ENCODE peak calls at places on chromosomes 16 and 17, in five cellular contexts. V, M, U, Z and D are unnamed samples.

GRCh38 chr16:3027983-3028715 is 4.3 kb downstream of the THOC6 start:
- DNase-seq in V (peak; percentile 93), M (peak; percentile 88), U (peak; percentile 90), Z (peak; percentile 73), D (peak; percentile 89)

GRCh38 chr17:77287432-77288068 is 146.8 kb downstream of the SEC14L1 start:
- DNase-seq in V (peak; percentile 64), M (no peak), U (no peak), Z (no peak), D (peak; percentile 86)

GRCh38 chr17:72151565-72152391 is 31.0 kb downstream of the SOX9 start:
- DNase-seq in V (peak; percentile 19), M (no peak), U (no peak), Z (no peak), D (no peak)

GRCh38 chr17:80773243-80773991 is 218.2 kb upstream of the CHMP6 start:
- DNase-seq in V (no peak), M (no peak), U (no peak), Z (no peak), D (peak; percentile 98)

GRCh38 chr17:72614871-72615626 is 477.4 kb downstream of the SLC39A11 start:
- DNase-seq in V (peak; percentile 70), M (no peak), U (no peak), Z (no peak), D (peak; percentile 4)

GRCh38 chr17:82974136-82974952 is 105.1 kb upstream of the METRNL start:
- DNase-seq in V (no peak), M (no peak), U (no peak), Z (no peak), D (no peak)

GRCh38 chr17:75412455-75413317 is 7.2 kb upstream of the GRB2 start:
- DNase-seq in V (peak; percentile 75), M (peak; percentile 79), U (peak; percentile 74), Z (peak; percentile 36), D (peak; percentile 77)

GRCh38 chr16:55488306-55488705 is 9.3 kb downstream of the MMP2 start:
- DNase-seq in V (no peak), M (no peak), U (no peak), Z (no peak), D (no peak)

GRCh38 chr17:29590979-29591736 is 1.7 kb upstream of the GIT1 start:
- DNase-seq in V (peak; percentile 56), M (no peak), U (peak; percentile 37), Z (no peak), D (peak; percentile 57)

GRCh38 chr16:38941-39892 is 14.2 kb downstream of the POLR3K start:
- DNase-seq in V (peak; percentile 76), M (no peak), U (peak; percentile 22), Z (no peak), D (no peak)

GRCh38 chr17:45705123-45706009 is 78.8 kb upstream of the CRHR1 start:
- DNase-seq in V (no peak), M (peak; percentile 2), U (no peak), Z (no peak), D (no peak)

GRCh38 chr16:3051009-3051408 is 4.6 kb downstream of the MMP25 start:
- DNase-seq in V (no peak), M (no peak), U (no peak), Z (no peak), D (no peak)

GRCh38 chr17:2022647-2023046 is 2.5 kb downstream of the RTN4RL1 start:
- DNase-seq in V (no peak), M (no peak), U (peak; percentile 17), Z (no peak), D (no peak)

GRCh38 chr17:37179893-37180292 is 195.9 kb upstream of the C17orf78 start:
- DNase-seq in V (no peak), M (no peak), U (no peak), Z (no peak), D (no peak)

GRCh38 chr17:20174588-20175265 is 165.6 kb downstream of the SPECC1 start:
- DNase-seq in V (no peak), M (no peak), U (no peak), Z (no peak), D (no peak)

GRCh38 chr17:64221679-64222078 is 41.4 kb downstream of the TEX2 start:
- DNase-seq in V (no peak), M (no peak), U (no peak), Z (no peak), D (no peak)

GRCh38 chr16:81987706-81988105 is 23.6 kb downstream of the SDR42E1 start:
- DNase-seq in V (peak; percentile 13), M (no peak), U (no peak), Z (no peak), D (no peak)

GRCh38 chr16:48081656-48082055 is 74.1 kb downstream of the ABCC12 start:
- DNase-seq in V (no peak), M (no peak), U (no peak), Z (no peak), D (no peak)

GRCh38 chr16:79169239-79169638 is 431.3 kb downstream of the MAF start:
- DNase-seq in V (peak; percentile 6), M (peak; percentile 25), U (no peak), Z (no peak), D (no peak)

GRCh38 chr16:3182608-3183444 is 5.2 kb upstream of the OR1F1 start:
- DNase-seq in V (no peak), M (peak; percentile 66), U (peak; percentile 40), Z (no peak), D (peak; percentile 69)

GRCh38 chr17:44130693-44131349 is 7.4 kb upstream of the HDAC5 start:
- DNase-seq in V (no peak), M (no peak), U (no peak), Z (no peak), D (no peak)

GRCh38 chr16:20968765-20969164 is 68.2 kb downstream of the LYRM1 start:
- DNase-seq in V (no peak), M (no peak), U (no peak), Z (no peak), D (no peak)

GRCh38 chr16:49048557-49048956 is 233.1 kb downstream of the CBLN1 start:
- DNase-seq in V (no peak), M (no peak), U (no peak), Z (no peak), D (no peak)

GRCh38 chr16:52812945-52813556 is 239.6 kb downstream of the CHD9NB start:
- DNase-seq in V (no peak), M (no peak), U (no peak), Z (no peak), D (no peak)

GRCh38 chr17:32519769-32520701 is 33.2 kb downstream of the CDK5R1 start:
- DNase-seq in V (peak; percentile 29), M (peak; percentile 28), U (peak; percentile 33), Z (no peak), D (peak; percentile 54)

GRCh38 chr16:10122026-10122425 is 60.2 kb downstream of the GRIN2A start:
- DNase-seq in V (no peak), M (no peak), U (no peak), Z (no peak), D (peak; percentile 30)

GRCh38 chr17:28744104-28744801 is 442 bp downstream of the TRAF4 start:
- DNase-seq in V (peak; percentile 80), M (peak; percentile 53), U (peak; percentile 69), Z (no peak), D (peak; percentile 24)

GRCh38 chr16:5649762-5650445 is 552.3 kb upstream of the EEF2KMT start:
- DNase-seq in V (no peak), M (no peak), U (no peak), Z (no peak), D (no peak)

GRCh38 chr17:17500999-17501605 is 4.9 kb upstream of the RASD1 start:
- DNase-seq in V (no peak), M (no peak), U (no peak), Z (no peak), D (no peak)

GRCh38 chr17:60817187-60817586 is 139.5 kb downstream of the BCAS3 start:
- DNase-seq in V (no peak), M (no peak), U (no peak), Z (no peak), D (no peak)

GRCh38 chr16:28039493-28039892 is 24.0 kb downstream of the GSG1L start:
- DNase-seq in V (no peak), M (no peak), U (no peak), Z (no peak), D (no peak)

GRCh38 chr16:5323284-5323683 is 225.7 kb upstream of the EEF2KMT start:
- DNase-seq in V (no peak), M (no peak), U (no peak), Z (no peak), D (no peak)

GRCh38 chr16:65070831-65071230 is 51.0 kb downstream of the CDH11 start:
- DNase-seq in V (peak; percentile 17), M (no peak), U (no peak), Z (no peak), D (peak; percentile 63)

GRCh38 chr17:82060614-82061013 is 5.0 kb downstream of the DUS1L start:
- DNase-seq in V (no peak), M (no peak), U (no peak), Z (no peak), D (no peak)

GRCh38 chr17:10198509-10199249 is at the start of gene GAS7:
- DNase-seq in V (peak; percentile 51), M (no peak), U (peak; percentile 11), Z (peak; percentile 24), D (peak; percentile 26)

GRCh38 chr17:67942810-67943209 is 53.5 kb downstream of the C17orf58 start:
- DNase-seq in V (no peak), M (no peak), U (no peak), Z (no peak), D (no peak)

GRCh38 chr16:52770828-52771227 is 223.9 kb upstream of the TOX3 start:
- DNase-seq in V (no peak), M (no peak), U (no peak), Z (no peak), D (no peak)